ENCODE peak calls at places on chromosome 6, in four cellular contexts. V is WTC11; E is GM12878; A is stimulated activated naive CD8-positive, alpha-beta T cell treated with anti-CD3 and anti-CD28 coated beads, Interleukin-15, amount 100 ng/mL, for 72 hours. H is an unnamed sample.

GRCh38 chr6:110990835-110991576 is 9.2 kb downstream of the RPF2 start:
- ATAC-seq in V (no peak), A (no peak), E (no peak), H (no peak)

GRCh38 chr6:35310265-35310831 is 12.7 kb downstream of the DEF6 start:
- ATAC-seq in V (no peak), A (peak), E (no peak), H (peak)

GRCh38 chr6:130934848-130935585 is 107.8 kb downstream of the SMLR1 start:
- ATAC-seq in A (no peak), V (no peak), E (no peak), H (no peak)

GRCh38 chr6:79377830-79378460 is 143.5 kb upstream of the HMGN3 start:
- ATAC-seq in A (no peak), V (peak), E (peak), H (no peak)

GRCh38 chr6:132392792-132393191 is 8.5 kb downstream of the MOXD1 start:
- ATAC-seq in E (peak), V (peak), A (no peak), H (no peak)

GRCh38 chr6:40715501-40716403 is 128.6 kb upstream of the LRFN2 start:
- ATAC-seq in V (no peak), E (no peak), A (no peak), H (no peak)

GRCh38 chr6:5898102-5898501 is 108.6 kb downstream of the NRN1 start:
- ATAC-seq in E (no peak), V (no peak), A (no peak), H (no peak)

GRCh38 chr6:156982168-156982567 is 205.0 kb downstream of the ARID1B start:
- ATAC-seq in V (no peak), E (no peak), A (no peak), H (no peak)

GRCh38 chr6:151948007-151948745 is 140.7 kb downstream of the ESR1 start:
- ATAC-seq in A (peak), E (peak), V (no peak), H (peak)

GRCh38 chr6:42937548-42938427 is 8.5 kb downstream of the CNPY3 start:
- ATAC-seq in V (no peak), E (no peak), A (no peak), H (no peak)

GRCh38 chr6:157537518-157537917 is 156.5 kb downstream of the ZDHHC14 start:
- ATAC-seq in E (no peak), V (no peak), A (no peak), H (no peak)

GRCh38 chr6:20279608-20280287 is 67.5 kb upstream of the MBOAT1 start:
- ATAC-seq in E (no peak), A (no peak), V (no peak), H (no peak)

GRCh38 chr6:163548624-163549023 is 134.1 kb downstream of the QKI start:
- ATAC-seq in V (no peak), A (no peak), E (no peak), H (no peak)

GRCh38 chr6:4030672-4031071 is 48.3 kb downstream of the FAM217A start:
- ATAC-seq in A (peak), E (peak), V (no peak), H (no peak)

GRCh38 chr6:26273673-26274595 is 91.1 kb upstream of the BTN3A2 start:
- ATAC-seq in A (peak), V (no peak), E (peak), H (no peak)

GRCh38 chr6:31007694-31008093 is 2.6 kb upstream of the MUC22 start:
- ATAC-seq in E (no peak), V (no peak), A (no peak), H (no peak)

GRCh38 chr6:11727356-11727755 is 51.2 kb downstream of the ADTRP start:
- ATAC-seq in V (no peak), E (no peak), A (no peak), H (no peak)

GRCh38 chr6:169905041-169905807 is 153.8 kb downstream of the ERMARD start:
- ATAC-seq in E (no peak), A (no peak), V (no peak), H (no peak)

GRCh38 chr6:39841923-39842322 is 49.7 kb downstream of the DAAM2 start:
- ATAC-seq in V (no peak), A (no peak), E (no peak), H (no peak)

GRCh38 chr6:14664616-14665315 is 547.2 kb downstream of the CD83 start:
- ATAC-seq in E (no peak), V (peak), A (peak), H (peak)

GRCh38 chr6:3037578-3038365 is 30.5 kb upstream of the RIPK1 start:
- ATAC-seq in E (no peak), A (no peak), V (no peak), H (no peak)

GRCh38 chr6:119535332-119535731 is 185.8 kb upstream of the MAN1A1 start:
- ATAC-seq in V (no peak), E (peak), A (no peak), H (peak)

GRCh38 chr6:142900467-142900961 is 44.5 kb downstream of the HIVEP2 start:
- ATAC-seq in E (no peak), V (no peak), A (peak), H (no peak)

GRCh38 chr6:159042003-159042823 is 2.6 kb downstream of the TAGAP start:
- ATAC-seq in A (peak), V (peak), E (peak), H (peak)

H was measured in stimulated activated memory B cell treated with anti-CD40 and anti-IgM and Interleukin-4, amounts not matched to agents 10 μg/mL and 1 μg/mL and 100 μg/mL, for 72 hours.